ENCODE peak calls at places on chromosome 4, in six cellular contexts. B, C, L, D, X and U are unnamed samples. For H3K36me3, the result is how much of the 10 kb centered on the place peaks cover.

GRCh38 chr4:41287005-41287404 is 30.3 kb downstream of the UCHL1 start:
- DNase-seq in B (no peak), C (peak), L (no peak), D (peak), X (no peak), U (no peak)

GRCh38 chr4:77220841-77221613 is 64.0 kb downstream of the CCNG2 start:
- DNase-seq in B (peak), C (peak), L (no peak), D (no peak), X (no peak), U (no peak)

GRCh38 chr4:40736910-40737309 is 12.8 kb upstream of the NSUN7 start:
- DNase-seq in B (peak), C (peak), L (no peak), D (peak), X (no peak), U (no peak)

GRCh38 chr4:145808021-145808650 is 128.2 kb downstream of the C4orf51 start:
- DNase-seq in B (peak), C (peak), L (no peak), D (peak), X (no peak), U (no peak)

GRCh38 chr4:88857588-88857987 is 160.0 kb upstream of the NAP1L5 start:
- DNase-seq in B (no peak), C (no peak), L (no peak), D (no peak), X (no peak), U (no peak)

GRCh38 chr4:73662709-73663546 is 42.7 kb upstream of the RASSF6 start:
- DNase-seq in B (peak), C (peak), L (no peak), D (peak), X (no peak), U (no peak)

GRCh38 chr4:24645765-24646550 is 61.6 kb upstream of the DHX15 start:
- DNase-seq in B (no peak), C (peak), L (peak), D (no peak), X (no peak), U (no peak)

GRCh38 chr4:7750508-7750907 is 189.2 kb downstream of the AFAP1 start:
- DNase-seq in B (no peak), C (no peak), L (no peak), D (no peak), X (no peak), U (no peak)

GRCh38 chr4:36325916-36326315 is 44.5 kb downstream of the DTHD1 start:
- DNase-seq in B (no peak), C (no peak), L (no peak), D (no peak), X (no peak), U (no peak)

DNA sequence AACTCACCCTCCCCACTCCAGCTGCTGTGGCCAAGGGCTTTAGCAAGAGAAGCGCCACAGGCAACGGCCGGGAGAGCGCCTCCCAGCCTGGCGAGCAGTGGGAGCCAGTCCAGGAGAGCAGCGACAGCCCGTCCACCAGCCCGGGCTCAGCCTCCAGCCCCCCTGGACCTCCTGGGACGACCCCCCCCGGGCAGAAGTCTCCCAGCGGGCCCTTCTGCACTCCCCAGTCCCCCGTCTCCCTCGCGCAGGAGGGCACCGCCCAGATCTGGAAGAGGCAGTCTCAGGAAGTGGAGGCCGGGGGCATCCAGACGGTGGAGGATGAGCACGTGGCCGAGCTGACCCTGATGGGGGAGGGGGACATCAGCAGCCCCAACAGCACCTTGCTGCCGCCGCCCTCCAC is 11.2 kb upstream of the HGFAC start:
- DNase-seq in B (no peak), C (no peak), L (no peak), D (no peak), X (no peak), U (no peak)
- H3K36me3 ChIP-seq in B (under half), C (under half), L (under half), D (under half), X (under half), U (under half)

DNA sequence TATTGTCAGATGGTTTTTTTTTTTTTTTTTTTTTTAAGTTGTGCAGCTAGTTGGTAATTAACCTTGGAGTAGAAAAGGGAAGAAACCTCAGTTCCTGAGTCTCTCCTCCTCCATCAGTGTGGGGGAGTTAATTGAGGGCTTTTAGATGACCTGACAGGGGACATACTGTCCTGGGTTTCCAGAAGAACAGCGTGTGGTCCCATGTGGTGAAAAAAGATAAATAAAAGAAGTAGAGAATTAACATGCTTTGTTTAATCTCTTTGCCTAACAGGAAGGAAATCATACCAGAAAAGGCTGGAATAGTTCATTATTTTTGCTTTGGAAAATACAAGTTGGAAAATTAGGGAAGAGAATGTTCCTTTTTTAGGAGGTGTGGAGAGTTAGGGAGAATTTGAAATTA is 123.8 kb downstream of the ARHGAP10 start:
- DNase-seq in B (no peak), C (no peak), L (no peak), D (peak), X (no peak), U (no peak)
- H3K27ac ChIP-seq in B (no peak), C (no peak), L (no peak), D (no peak), X (no peak), U (no peak)

GRCh38 chr4:38926917-38927316 is 59.3 kb downstream of the FAM114A1 start:
- DNase-seq in B (no peak), C (no peak), L (no peak), D (no peak), X (no peak), U (no peak)
- H3K36me3 ChIP-seq in B (half or more), C (under half), L (under half), D (under half), X (under half), U (under half)

GRCh38 chr4:125323547-125324100 is 8.9 kb downstream of the FAT4 start:
- DNase-seq in B (peak), C (peak), L (no peak), D (peak), X (no peak), U (no peak)
- H3K27ac ChIP-seq in B (peak), C (no peak), L (no peak), D (peak), X (no peak), U (no peak)

GRCh38 chr4:167265231-167265630 is 30.9 kb upstream of the SPOCK3 start:
- DNase-seq in B (no peak), C (no peak), L (no peak), D (no peak), X (no peak), U (no peak)
- H3K36me3 ChIP-seq in B (under half), C (under half), L (under half), D (under half), X (under half), U (under half)